ENCODE peak calls at places on chromosomes 6 and 20, in six cellular contexts. T is dorsolateral prefrontal cortex; C is non-pigmented ciliary epithelial cell; W is stimulated activated CD8-positive, alpha-beta memory T cell treated with anti-CD3 and anti-CD28 coated beads, Interleukin-2, amount 100 ng/mL, for 1 hour; K is C1 segment of cervical spinal cord; E is T1000. I is an unnamed sample.
A peak's percentile ranks its signal among the peaks of the same experiment; 100 is the strongest.

GRCh38 chr6:111248789-111249188 is 161.5 kb downstream of the SLC16A10 start:
- DNase-seq in W (no peak), C (no peak), K (no peak), E (no peak), T (no peak), I (no peak)

GRCh38 chr6:156686429-156686939 is 90.7 kb upstream of the ARID1B start:
- DNase-seq in T (peak; percentile 38), E (no peak), C (no peak), W (no peak), K (peak; percentile 61), I (no peak)

GRCh38 chr6:46323312-46323965 is 152.7 kb upstream of the ENPP5 start:
- DNase-seq in W (no peak), E (peak; percentile 50), T (no peak), C (peak; percentile 87), K (no peak), I (no peak)

GRCh38 chr20:32792316-32792715 is 27.4 kb upstream of the MAPRE1 start:
- DNase-seq in E (no peak), C (peak; percentile 6), W (no peak), K (no peak), T (no peak), I (no peak)

GRCh38 chr6:160115421-160115820 is 6.2 kb upstream of the SLC22A1 start:
- DNase-seq in W (no peak), E (no peak), C (no peak), K (no peak), T (no peak), I (no peak)

GRCh38 chr6:138485005-138485545 is 14.2 kb downstream of the NHSL1 start:
- DNase-seq in C (no peak), T (no peak), W (no peak), E (no peak), K (no peak), I (no peak)

GRCh38 chr6:4637691-4638433 is 138.3 kb upstream of the CDYL start:
- DNase-seq in E (no peak), T (no peak), K (no peak), C (peak; percentile 67), W (no peak), I (no peak)

GRCh38 chr6:23006656-23007055 is 437.3 kb downstream of the HDGFL1 start:
- DNase-seq in C (no peak), E (no peak), T (no peak), W (no peak), K (no peak), I (no peak)

GRCh38 chr6:6915813-6916547 is 191.8 kb upstream of the RREB1 start:
- DNase-seq in W (no peak), C (no peak), K (peak; percentile 36), E (no peak), T (no peak), I (peak; percentile 61)

GRCh38 chr6:158819213-158819976 is at the start of gene EZR:
- DNase-seq in C (no peak), W (peak; percentile 79), E (peak; percentile 34), T (no peak), K (peak; percentile 38), I (peak; percentile 94)

GRCh38 chr6:47690791-47691190 is 7.6 kb upstream of the ADGRF4 start:
- DNase-seq in E (no peak), K (no peak), C (no peak), T (no peak), W (no peak), I (no peak)

GRCh38 chr6:143539106-143539505 is 27.6 kb upstream of the FUCA2 start:
- DNase-seq in W (no peak), E (no peak), C (no peak), T (no peak), K (no peak), I (no peak)

GRCh38 chr6:30882764-30883475 is 1.4 kb upstream of the DDR1 start:
- DNase-seq in E (no peak), K (no peak), T (no peak), W (no peak), C (no peak), I (peak; percentile 66)

GRCh38 chr6:48560408-48560807 is 449.4 kb upstream of the PTCHD4 start:
- DNase-seq in K (no peak), C (peak; percentile 34), T (no peak), E (no peak), W (no peak), I (no peak)

GRCh38 chr6:43076928-43077809 is 1.1 kb downstream of the PTK7 start:
- DNase-seq in W (no peak), K (no peak), E (peak; percentile 11), T (peak; percentile 26), C (no peak), I (peak; percentile 55)

GRCh38 chr20:54291339-54292060 is 83.6 kb downstream of the PFDN4 start:
- DNase-seq in E (no peak), W (no peak), C (no peak), K (no peak), T (no peak), I (no peak)

GRCh38 chr6:33638581-33638980 is 17.5 kb downstream of the ITPR3 start:
- DNase-seq in E (no peak), C (no peak), T (no peak), W (no peak), K (no peak), I (peak; percentile 10)

GRCh38 chr6:56570434-56571359 is 72.0 kb downstream of the DST start:
- DNase-seq in E (no peak), T (no peak), K (no peak), W (no peak), C (no peak), I (no peak)

GRCh38 chr20:38113401-38114325 is 51.4 kb downstream of the TGM2 start:
- DNase-seq in C (no peak), K (no peak), E (no peak), T (no peak), W (no peak), I (peak; percentile 63)

GRCh38 chr6:127198549-127198948 is 68.1 kb upstream of the RNF146 start:
- DNase-seq in T (no peak), E (no peak), K (no peak), C (no peak), W (no peak), I (no peak)

GRCh38 chr20:58130156-58130555 is 98.3 kb downstream of the ANKRD60 start:
- DNase-seq in K (no peak), E (no peak), C (no peak), W (no peak), T (no peak), I (no peak)

GRCh38 chr20:38825901-38826625 is 20.6 kb downstream of the PPP1R16B start:
- DNase-seq in C (peak; percentile 47), T (no peak), W (no peak), K (no peak), E (no peak), I (no peak)

GRCh38 chr20:36097751-36098151 is 56.8 kb upstream of the EPB41L1 start:
- DNase-seq in C (no peak), K (no peak), T (no peak), W (no peak), E (no peak), I (no peak)

GRCh38 chr6:12132351-12133222 is 120.5 kb downstream of the HIVEP1 start:
- DNase-seq in K (no peak), T (no peak), E (no peak), C (no peak), W (no peak), I (no peak)

GRCh38 chr6:125316621-125317020 is 14.9 kb upstream of the HDDC2 start:
- DNase-seq in W (no peak), E (no peak), K (peak; percentile 70), C (no peak), T (peak; percentile 10), I (no peak)

GRCh38 chr6:142542704-142543233 is 241.0 kb downstream of the ADGRG6 start:
- DNase-seq in K (no peak), W (no peak), T (no peak), C (peak; percentile 18), E (peak; percentile 66), I (peak; percentile 54)

GRCh38 chr20:61340157-61340556 is 88.1 kb downstream of the CDH4 start:
- DNase-seq in K (no peak), C (no peak), T (no peak), W (no peak), E (no peak), I (no peak)

GRCh38 chr20:43748274-43748673 is 21.5 kb upstream of the GTSF1L start:
- DNase-seq in E (no peak), K (no peak), C (no peak), T (no peak), W (no peak), I (no peak)

GRCh38 chr6:41430875-41431274 is 95.5 kb downstream of the NCR2 start:
- DNase-seq in W (no peak), T (no peak), K (no peak), E (peak; percentile 23), C (no peak), I (no peak)

GRCh38 chr6:125188594-125189203 is 35.1 kb downstream of the TPD52L1 start:
- DNase-seq in T (no peak), E (no peak), K (no peak), C (no peak), W (no peak), I (no peak)

GRCh38 chr20:59207742-59208357 is 44.2 kb downstream of the ZNF831 start:
- DNase-seq in W (peak; percentile 70), E (no peak), K (peak; percentile 28), C (no peak), T (no peak), I (peak; percentile 40)

GRCh38 chr6:38158762-38159350 is 339.3 kb downstream of the ZFAND3 start:
- DNase-seq in K (no peak), E (no peak), T (no peak), W (no peak), C (no peak), I (no peak)

GRCh38 chr6:121055572-121056163 is 278.6 kb downstream of the TBC1D32 start:
- DNase-seq in K (no peak), W (no peak), E (no peak), C (peak; percentile 6), T (no peak), I (no peak)